ENCODE peak calls at places on chromosomes 11 and 22, in four cellular contexts. E is K562, I is Panc1, J is HCT116. M is an unnamed sample.

GRCh38 chr11:123594188-123594901 is 60.1 kb downstream of the SCN3B start:
- DNase-seq in E (no peak), I (no peak), J (no peak), M (no peak)

GRCh38 chr11:59573216-59573615 is 42.4 kb downstream of the OSBP start:
- DNase-seq in E (no peak), I (no peak), J (no peak), M (no peak)

GRCh38 chr11:85805387-85805786 is 5.6 kb downstream of the SYTL2 start:
- DNase-seq in E (no peak), I (no peak), J (no peak), M (no peak)

GRCh38 chr11:33135216-33135615 is 26.1 kb downstream of the CSTF3 start:
- DNase-seq in E (no peak), I (no peak), J (no peak), M (no peak)

GRCh38 chr11:13289081-13289480 is 11.5 kb downstream of the BMAL1 start:
- DNase-seq in E (no peak), I (no peak), J (no peak), M (no peak)

GRCh38 chr11:3183523-3183922 is 18.4 kb upstream of the OSBPL5 start:
- DNase-seq in E (no peak), I (no peak), J (no peak), M (no peak)

GRCh38 chr11:31810779-31811647 is at the start of gene PAX6:
- DNase-seq in E (peak), I (no peak), J (peak), M (peak)

GRCh38 chr22:37940698-37941376 is 12.6 kb downstream of the C22orf23 start:
- DNase-seq in E (no peak), I (no peak), J (no peak), M (no peak)

GRCh38 chr11:56988614-56989013 is at the start of gene OR5AK2:
- DNase-seq in E (no peak), I (no peak), J (no peak), M (no peak)

GRCh38 chr11:118152552-118153471 is at the start of gene SCN4B:
- DNase-seq in E (peak), I (no peak), J (no peak), M (no peak)

GRCh38 chr11:120518356-120518755 is 6.8 kb downstream of the GRIK4 start:
- DNase-seq in E (no peak), I (no peak), J (no peak), M (no peak)

GRCh38 chr11:67373916-67374570 is 645 bp upstream of the CLCF1 start:
- DNase-seq in E (peak), I (peak), J (peak), M (peak)

GRCh38 chr11:86815726-86816125 is 15.4 kb downstream of the PRSS23 start:
- DNase-seq in E (no peak), I (no peak), J (no peak), M (no peak)

GRCh38 chr22:43098356-43098755 is 9.2 kb upstream of the TTLL1 start:
- DNase-seq in E (no peak), I (no peak), J (no peak), M (no peak)

GRCh38 chr11:129418039-129418438 is 42.4 kb downstream of the BARX2 start:
- DNase-seq in E (no peak), I (no peak), J (no peak), M (no peak)

GRCh38 chr22:46775789-46776485 is 13.5 kb downstream of the TBC1D22A start:
- DNase-seq in E (no peak), I (no peak), J (no peak), M (peak)

GRCh38 chr22:23837911-23838685 is 708 bp downstream of the DERL3 start:
- DNase-seq in E (no peak), I (no peak), J (no peak), M (no peak)

GRCh38 chr11:19676508-19677379 is 35.9 kb upstream of the NAV2 start:
- DNase-seq in E (no peak), I (no peak), J (no peak), M (no peak)

GRCh38 chr11:118911113-118911879 is 14.4 kb downstream of the BCL9L start:
- DNase-seq in E (peak), I (no peak), J (no peak), M (peak)

GRCh38 chr11:102802341-102802740 is 4.4 kb upstream of the MMP1 start:
- DNase-seq in E (no peak), I (no peak), J (no peak), M (no peak)

GRCh38 chr11:60830478-60831142 is 11.3 kb upstream of the CCDC86 start:
- DNase-seq in E (no peak), I (peak), J (no peak), M (no peak)

GRCh38 chr22:17305076-17305475 is 64.2 kb upstream of the CECR2 start:
- DNase-seq in E (no peak), I (no peak), J (no peak), M (no peak)

GRCh38 chr22:32584650-32585049 is 110.0 kb downstream of the FBXO7 start:
- DNase-seq in E (no peak), I (no peak), J (no peak), M (no peak)

GRCh38 chr11:126963603-126964353 is 36.8 kb downstream of the KIRREL3 start:
- DNase-seq in E (no peak), I (no peak), J (no peak), M (no peak)

GRCh38 chr11:133724116-133724515 is 121.2 kb downstream of the SPATA19 start:
- DNase-seq in E (no peak), I (no peak), J (no peak), M (no peak)

GRCh38 chr22:38398609-38399401 is 56.2 kb downstream of the KCNJ4 start:
- DNase-seq in E (peak), I (no peak), J (no peak), M (peak)

GRCh38 chr11:35391922-35392813 is 27.2 kb downstream of the SLC1A2 start:
- DNase-seq in E (peak), I (peak), J (peak), M (peak)

GRCh38 chr11:12126352-12127019 is 16.1 kb downstream of the MICAL2 start:
- DNase-seq in E (no peak), I (no peak), J (no peak), M (no peak)

GRCh38 chr11:126547161-126547560 is 191.7 kb downstream of the ST3GAL4 start:
- DNase-seq in E (no peak), I (no peak), J (no peak), M (no peak)

GRCh38 chr11:57213282-57214086 is 23.6 kb downstream of the APLNR start:
- DNase-seq in E (peak), I (no peak), J (no peak), M (no peak)

GRCh38 chr11:107999759-108000455 is 8.8 kb upstream of the CUL5 start:
- DNase-seq in E (peak), I (peak), J (peak), M (peak)

GRCh38 chr11:113618360-113618759 is 87.7 kb downstream of the TMPRSS5 start:
- DNase-seq in E (no peak), I (no peak), J (no peak), M (no peak)

GRCh38 chr11:73493838-73494598 is 103.9 kb downstream of the FAM168A start:
- DNase-seq in E (no peak), I (peak), J (peak), M (peak)

GRCh38 chr22:47124451-47124881 is 362.0 kb downstream of the TBC1D22A start:
- DNase-seq in E (no peak), I (no peak), J (no peak), M (no peak)

GRCh38 chr11:65742353-65742752 is 21.8 kb upstream of the RNASEH2C start:
- DNase-seq in E (no peak), I (no peak), J (no peak), M (no peak)

GRCh38 chr11:65736810-65737209 is 16.2 kb upstream of the RNASEH2C start:
- DNase-seq in E (no peak), I (no peak), J (no peak), M (no peak)

GRCh38 chr11:65743928-65744698 is 23.5 kb upstream of the RNASEH2C start:
- DNase-seq in E (peak), I (no peak), J (peak), M (peak)

GRCh38 chr11:65741185-65741584 is 20.6 kb upstream of the RNASEH2C start:
- DNase-seq in E (no peak), I (no peak), J (no peak), M (no peak)

DNA sequence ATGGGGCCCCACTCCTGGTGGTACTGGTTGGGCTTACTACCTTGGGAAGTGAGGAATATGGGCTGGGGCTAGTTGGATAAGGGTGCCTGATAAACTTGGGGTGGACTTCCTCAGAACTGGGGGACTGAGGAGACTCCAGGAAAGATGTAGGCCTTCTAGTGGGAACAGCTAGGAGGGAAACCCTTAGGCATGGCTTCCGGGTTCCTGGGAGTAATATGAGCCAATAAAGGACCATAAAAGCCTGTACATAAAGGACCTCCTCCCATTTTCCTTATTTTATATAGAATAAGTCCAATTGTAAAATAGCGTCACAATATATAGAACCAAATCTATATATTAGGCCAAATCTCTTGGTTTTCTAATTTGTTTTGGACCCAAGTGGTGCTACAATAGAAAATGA is 18.4 kb upstream of the RNASEH2C start:
- DNase-seq in E (no peak), I (no peak), J (no peak), M (no peak)
- TF ChIP-seq TCF7L2 in E (no peak), I (no peak), J (no peak), M (no peak)

DNA sequence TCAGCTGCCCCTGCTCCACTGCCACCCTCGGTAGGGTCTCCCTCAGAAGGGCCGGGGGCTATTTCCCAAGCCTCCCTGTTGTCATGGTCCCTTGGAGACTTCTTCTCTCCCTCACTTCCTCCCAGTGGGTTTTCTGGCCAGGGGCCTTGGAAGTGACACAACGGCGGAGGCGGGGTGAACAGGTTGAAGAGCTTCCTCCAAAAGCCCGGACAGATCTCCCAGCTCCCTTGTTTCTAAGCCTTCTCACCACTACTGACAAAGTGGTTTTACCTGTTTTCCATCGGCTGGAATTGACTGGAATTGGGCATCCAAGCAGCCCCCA is 14.5 kb downstream of the MYH9 start:
- DNase-seq in E (no peak), I (no peak), J (no peak), M (no peak)
- TF ChIP-seq TCF7L2 in E (no peak), I (no peak), J (no peak), M (no peak)

GRCh38 chr11:71252434-71252781 is at the start of gene SHANK2:
- DNase-seq in E (no peak), I (no peak), J (no peak), M (no peak)

GRCh38 chr11:71251159-71251721 is 1.1 kb downstream of the SHANK2 start:
- DNase-seq in E (no peak), I (no peak), J (no peak), M (no peak)

GRCh38 chr11:71253794-71254193 is 1.4 kb upstream of the SHANK2 start:
- DNase-seq in E (no peak), I (no peak), J (no peak), M (no peak)

GRCh38 chr11:71251761-71252433 is 480 bp downstream of the SHANK2 start:
- DNase-seq in E (no peak), I (no peak), J (no peak), M (no peak)

GRCh38 chr11:71252782-71253730 is 679 bp upstream of the SHANK2 start:
- DNase-seq in E (no peak), I (no peak), J (peak), M (peak)
- TF ChIP-seq TCF7L2 in E (no peak), I (no peak), J (no peak), M (no peak)

GRCh38 chr22:28905433-28905832 is 22.1 kb downstream of the ZNRF3 start:
- DNase-seq in E (no peak), I (no peak), J (no peak), M (no peak)

GRCh38 chr22:28902490-28902889 is 19.1 kb downstream of the ZNRF3 start:
- DNase-seq in E (no peak), I (no peak), J (no peak), M (no peak)

GRCh38 chr22:28903719-28904118 is 20.3 kb downstream of the ZNRF3 start:
- DNase-seq in E (no peak), I (no peak), J (no peak), M (no peak)

GRCh38 chr22:28904211-28904808 is 20.9 kb downstream of the ZNRF3 start:
- DNase-seq in E (no peak), I (no peak), J (no peak), M (no peak)

DNA sequence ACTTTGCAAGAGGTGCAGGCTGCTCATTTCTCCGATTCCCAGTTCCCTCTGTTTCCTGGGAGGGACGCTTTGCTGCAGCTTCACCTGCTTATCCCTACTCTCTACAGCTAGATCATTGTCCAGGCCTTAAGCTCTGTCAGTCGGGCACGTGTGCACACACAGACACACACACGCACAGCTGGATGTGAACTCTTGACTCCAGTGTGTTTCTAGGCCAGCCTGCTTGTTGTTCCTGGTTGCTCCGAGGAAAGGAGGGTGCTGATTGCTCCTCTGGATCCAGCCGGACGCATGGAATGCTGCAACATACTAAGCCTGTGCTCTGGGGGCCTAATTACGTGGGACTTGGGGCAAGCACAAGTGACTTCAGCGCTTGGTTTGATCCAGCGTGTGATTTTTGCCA is 19.7 kb downstream of the ZNRF3 start:
- DNase-seq in E (no peak), I (no peak), J (no peak), M (no peak)
- TF ChIP-seq TCF7L2 in E (no peak), I (no peak), J (no peak), M (no peak)

DNA sequence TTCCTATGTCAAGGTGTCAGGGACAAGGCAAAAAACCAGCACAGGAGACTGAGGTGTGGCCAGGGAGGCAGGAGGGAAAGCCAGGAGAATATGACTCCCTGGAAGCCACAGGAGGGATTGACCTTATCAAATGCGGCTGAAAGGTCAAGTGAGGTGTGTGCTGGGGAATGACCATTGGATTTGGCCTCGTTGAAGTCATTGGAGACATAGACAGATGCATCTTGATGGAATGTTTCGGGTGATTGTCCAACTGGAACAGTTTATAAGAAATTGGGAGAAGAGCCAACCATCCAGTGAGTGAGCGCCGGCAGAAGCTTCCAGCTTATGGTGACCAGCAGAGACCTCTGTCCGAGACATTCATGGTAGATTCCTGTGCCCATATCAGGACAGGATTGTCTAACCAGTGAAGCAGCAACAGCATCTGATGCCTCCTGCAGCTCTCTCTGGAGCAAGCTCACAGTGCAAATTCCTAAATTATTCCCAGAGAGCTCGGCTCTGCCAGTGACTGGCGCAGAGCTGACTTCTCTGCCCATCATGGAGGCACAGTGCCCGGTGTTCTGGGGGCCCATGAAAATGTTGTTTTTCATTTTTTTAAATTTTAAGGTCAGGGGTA is 95.4 kb downstream of the MYO18B start:
- DNase-seq in E (no peak), I (no peak), J (no peak), M (no peak)
- TF ChIP-seq TCF7L2 in E (no peak), I (no peak), J (no peak), M (no peak)

M was measured in HepG2.